ENCODE peak calls at places on chromosomes 6 and 20, in seven cellular contexts. P is aorta; U is pancreas; N is neuronal stem cell; L is NT2/D1; J is CD8-positive, alpha-beta T cell; D is heart right ventricle. A is an unnamed sample.
A peak's percentile ranks its signal among the peaks of the same experiment; 100 is the strongest.

GRCh38 chr6:139296927-139297326 is 5.1 kb upstream of the TXLNB start:
- DNase-seq in N (no peak), J (no peak), P (no peak), L (no peak), U (no peak), D (no peak), A (no peak)

GRCh38 chr6:159933077-159933476 is 35.8 kb upstream of the IGF2R start:
- DNase-seq in U (no peak), N (no peak), D (no peak), J (no peak), L (no peak), P (no peak), A (no peak)

GRCh38 chr6:33116881-33117711 is 41.3 kb downstream of the HLA-DPB1 start:
- DNase-seq in N (peak; percentile 46), U (no peak), J (no peak), D (no peak), P (peak; percentile 70), L (no peak), A (no peak)

GRCh38 chr6:54031194-54031593 is 80.0 kb upstream of the MLIP start:
- DNase-seq in N (no peak), D (no peak), J (no peak), L (no peak), U (no peak), P (no peak), A (no peak)

GRCh38 chr6:135675862-135676261 is 175.6 kb upstream of the PDE7B start:
- DNase-seq in U (no peak), P (no peak), L (peak; percentile 32), D (no peak), N (peak; percentile 56), J (peak; percentile 44), A (no peak)

GRCh38 chr6:121560476-121560875 is 125.0 kb downstream of the GJA1 start:
- DNase-seq in N (no peak), L (no peak), U (no peak), D (no peak), J (no peak), P (no peak), A (no peak)

GRCh38 chr6:135909737-135910387 is 58.4 kb downstream of the PDE7B start:
- DNase-seq in P (no peak), U (peak; percentile 30), N (peak; percentile 60), D (peak; percentile 38), L (peak; percentile 56), J (peak; percentile 67), A (peak; percentile 20)

GRCh38 chr20:36604952-36605308 is 649 bp upstream of the RAB5IF start:
- DNase-seq in D (peak; percentile 36), N (no peak), U (peak; percentile 25), L (no peak), J (peak; percentile 45), P (no peak), A (peak; percentile 86)

GRCh38 chr6:16158943-16159557 is 30.2 kb downstream of the MYLIP start:
- DNase-seq in D (no peak), N (no peak), J (no peak), L (no peak), P (no peak), U (no peak), A (no peak)

GRCh38 chr6:107128175-107128574 is 12.9 kb upstream of the BEND3 start:
- DNase-seq in P (no peak), D (no peak), J (no peak), L (no peak), U (no peak), N (no peak), A (no peak)

GRCh38 chr6:141451508-141452353 is 681.0 kb upstream of the GJE1 start:
- DNase-seq in P (no peak), U (no peak), N (peak; percentile 48), L (peak; percentile 18), D (no peak), J (no peak), A (no peak)

GRCh38 chr20:45095753-45096371 is 5.1 kb downstream of the KCNS1 start:
- DNase-seq in U (peak; percentile 21), N (peak; percentile 43), P (no peak), J (peak; percentile 62), L (peak; percentile 63), D (peak; percentile 57), A (no peak)

GRCh38 chr20:37729452-37729851 is 35.6 kb downstream of the CTNNBL1 start:
- DNase-seq in U (no peak), L (no peak), N (no peak), P (no peak), D (no peak), J (no peak), A (no peak)

GRCh38 chr20:50292324-50293243 is 102.0 kb downstream of the CEBPB start:
- DNase-seq in J (no peak), D (peak; percentile 92), N (no peak), U (peak; percentile 83), P (peak; percentile 98), L (no peak), A (no peak)

GRCh38 chr6:99011151-99011550 is 63.4 kb upstream of the FBXL4 start:
- DNase-seq in D (no peak), U (no peak), J (no peak), N (no peak), P (no peak), L (no peak), A (no peak)

GRCh38 chr6:19472168-19472567 is 365.0 kb upstream of the ID4 start:
- DNase-seq in U (no peak), J (no peak), L (no peak), N (no peak), P (no peak), D (no peak), A (no peak)

GRCh38 chr6:27863962-27864905 is 48.0 kb downstream of the OR2B2 start:
- DNase-seq in P (peak; percentile 75), J (no peak), N (no peak), L (no peak), U (no peak), D (no peak), A (peak; percentile 65)

GRCh38 chr6:124684621-124685020 is 277.6 kb upstream of the RNF217 start:
- DNase-seq in D (no peak), L (no peak), N (no peak), J (no peak), U (no peak), P (no peak), A (no peak)

GRCh38 chr20:61253640-61254511 is 1.8 kb downstream of the CDH4 start:
- DNase-seq in J (no peak), P (no peak), L (no peak), D (no peak), N (no peak), U (no peak), A (no peak)
- H3K4me3 ChIP-seq in J (no peak overlapping the region), P (no peak overlapping the region), L (peak overlapping the region; percentile 56), D (peak overlapping the region; percentile 42), N (peak overlapping the region; percentile 66), U (peak overlapping the region; percentile 8), A (no peak overlapping the region)

GRCh38 chr20:48445827-48446226 is 382.0 kb downstream of the PREX1 start:
- DNase-seq in L (no peak), N (no peak), U (no peak), D (no peak), P (no peak), J (no peak), A (no peak)

GRCh38 chr20:48447456-48447855 is 380.3 kb downstream of the PREX1 start:
- DNase-seq in J (no peak), N (no peak), L (no peak), P (no peak), U (no peak), D (no peak), A (no peak)

GRCh38 chr20:48451401-48451800 is 376.4 kb downstream of the PREX1 start:
- DNase-seq in P (no peak), D (no peak), U (no peak), J (no peak), L (no peak), N (no peak), A (no peak)

GRCh38 chr20:48444249-48444648 is 383.6 kb downstream of the PREX1 start:
- DNase-seq in P (no peak), N (no peak), L (no peak), U (no peak), D (no peak), J (no peak), A (no peak)

DNA sequence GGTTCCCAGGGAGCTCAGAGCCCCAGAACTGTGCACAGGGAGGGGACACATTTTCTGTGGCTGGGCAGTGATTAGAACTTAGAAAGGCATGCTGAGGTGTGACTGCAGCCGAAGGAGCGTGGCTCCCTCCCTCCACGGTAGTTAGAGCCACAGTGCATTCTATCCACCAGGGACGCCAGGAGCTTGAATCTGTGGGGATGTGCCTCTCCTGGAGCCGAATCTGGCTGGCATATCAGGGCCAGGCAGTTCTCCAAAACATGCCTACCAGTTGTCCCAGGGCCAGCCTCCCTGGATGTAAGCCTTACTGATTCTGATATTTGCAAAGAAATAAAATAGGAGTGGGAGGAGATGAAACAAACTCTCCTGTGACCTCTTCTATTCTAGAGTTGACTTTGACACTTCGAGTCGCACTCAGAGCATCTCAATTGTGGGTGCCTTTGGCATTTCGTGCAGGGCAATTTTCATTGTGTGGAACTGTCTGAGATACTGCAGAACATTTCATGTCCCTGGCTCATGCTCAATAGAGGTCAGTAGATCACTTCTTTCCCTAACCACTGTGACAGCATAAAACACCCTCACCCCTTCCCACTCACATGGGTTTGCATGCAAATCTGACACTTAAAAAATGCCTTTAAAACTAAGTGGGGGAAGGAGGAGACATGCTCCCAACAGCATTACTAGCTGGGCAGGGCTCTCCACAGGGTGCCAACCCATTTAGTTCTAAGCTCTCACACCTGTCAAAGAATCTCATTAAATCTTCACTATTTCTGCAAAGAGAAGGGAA is 379.0 kb downstream of the PREX1 start:
- DNase-seq in L (no peak), D (no peak), P (no peak), U (no peak), J (no peak), N (no peak), A (no peak)
- H3K4me3 ChIP-seq in L (no peak overlapping the region), D (no peak overlapping the region), P (no peak overlapping the region), U (no peak overlapping the region), J (no peak overlapping the region), N (no peak overlapping the region), A (no peak overlapping the region)

DNA sequence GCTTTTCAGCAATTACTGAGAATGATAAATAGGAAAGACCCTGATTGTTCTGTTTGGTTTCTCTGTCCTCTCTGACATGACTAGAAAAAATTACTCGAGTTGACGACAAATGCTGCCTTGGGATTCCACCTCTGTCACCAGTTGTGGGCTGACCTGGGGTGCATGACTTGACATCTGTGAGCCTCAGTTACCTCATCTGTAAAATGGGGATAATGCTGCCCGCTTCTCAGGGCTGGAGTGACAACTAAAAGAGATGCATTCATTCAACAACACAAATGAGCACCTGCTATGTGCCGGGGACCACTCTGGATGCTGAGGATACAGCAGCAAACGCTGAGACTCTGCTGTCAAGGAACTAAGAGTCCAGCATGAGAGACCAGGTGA is 94.8 kb downstream of the NFATC2 start:
- DNase-seq in J (no peak), P (no peak), D (no peak), L (no peak), N (no peak), U (no peak), A (no peak)
- H3K4me3 ChIP-seq in J (no peak overlapping the region), P (no peak overlapping the region), D (no peak overlapping the region), L (no peak overlapping the region), N (no peak overlapping the region), U (no peak overlapping the region), A (no peak overlapping the region)

GRCh38 chr6:131136021-131136847 is 967 bp downstream of the AKAP7 start:
- DNase-seq in N (no peak), U (no peak), D (peak; percentile 26), L (no peak), J (no peak), P (no peak), A (no peak)
- H3K4me3 ChIP-seq in N (peak overlapping the region; percentile 51), U (peak overlapping the region; percentile 74), D (peak overlapping the region; percentile 86), L (peak overlapping the region; percentile 57), J (peak overlapping the region; percentile 66), P (peak overlapping the region; percentile 60), A (peak overlapping the region; percentile 47)

A was measured in GM06990.